ENCODE peak calls at places on chromosomes 6 and 20, in five cellular contexts. K is stomach, W is transverse colon, T is activated T-helper 1 cell treated with Interleukin-2 at 50 U/mL for 16 hours, I is OCI-LY7. R is an unnamed sample.

GRCh38 chr6:106546322-106547052 is 82.8 kb downstream of the RTN4IP1 start:
- DNase-seq in K (no peak), I (no peak), T (no peak), W (no peak), R (no peak)

GRCh38 chr20:41618807-41619294 is 674 bp upstream of the CHD6 start:
- DNase-seq in I (no peak), K (peak), T (no peak), W (no peak), R (no peak)

GRCh38 chr20:36309643-36310042 is 3.5 kb downstream of the DLGAP4 start:
- DNase-seq in T (no peak), I (no peak), W (no peak), K (no peak), R (no peak)

GRCh38 chr6:167893416-167893815 is 66.7 kb downstream of the AFDN start:
- DNase-seq in W (no peak), I (no peak), K (no peak), T (no peak), R (no peak)

GRCh38 chr20:15359056-15359455 is 1021.6 kb upstream of the FLRT3 start:
- DNase-seq in K (no peak), I (no peak), T (no peak), W (no peak), R (no peak)

GRCh38 chr6:143594647-143595046 is 83.1 kb upstream of the PHACTR2 start:
- DNase-seq in T (no peak), I (no peak), W (no peak), K (no peak), R (no peak)

GRCh38 chr20:55974491-55975202 is 30.7 kb downstream of the CBLN4 start:
- DNase-seq in K (no peak), I (no peak), W (no peak), T (no peak), R (no peak)

GRCh38 chr20:63273635-63274380 is 1.2 kb downstream of the ARFGAP1 start:
- DNase-seq in T (no peak), W (no peak), K (no peak), I (no peak), R (no peak)

GRCh38 chr6:105790635-105791034 is 295.5 kb upstream of the PRDM1 start:
- DNase-seq in I (peak), T (no peak), W (no peak), K (no peak), R (no peak)

GRCh38 chr6:17703256-17703694 is 3.5 kb downstream of the NUP153 start:
- DNase-seq in I (peak), K (no peak), W (no peak), T (no peak), R (peak)

GRCh38 chr6:68834561-68834960 is 199.5 kb downstream of the ADGRB3 start:
- DNase-seq in W (no peak), T (no peak), I (no peak), K (no peak), R (no peak)

GRCh38 chr6:68108243-68108835 is 526.7 kb upstream of the ADGRB3 start:
- DNase-seq in I (no peak), K (no peak), T (no peak), W (no peak), R (no peak)